ENCODE peak calls at places on chromosomes 13 and 19, in six cellular contexts. R is activated naive CD4-positive, alpha-beta T cell treated with Interleukin-2 at 50 U/mL for 16 hours; Z is BE2C; N is AG09319; K is Caki2; V is NCI-H69. I is an unnamed sample.

GRCh38 chr19:49835562-49835961 is 15.4 kb upstream of the PTOV1 start:
- DNase-seq in Z (no peak), N (no peak), R (no peak), V (no peak), K (no peak), I (no peak)

GRCh38 chr13:39784347-39784746 is 128.9 kb downstream of the COG6 start:
- DNase-seq in K (no peak), N (no peak), R (no peak), V (no peak), Z (no peak), I (no peak)

GRCh38 chr13:110302154-110302553 is 4.8 kb downstream of the COL4A1 start:
- DNase-seq in V (no peak), K (no peak), Z (no peak), R (no peak), N (no peak), I (no peak)

GRCh38 chr13:109228211-109228610 is 558.2 kb downstream of the IRS2 start:
- DNase-seq in Z (no peak), N (no peak), K (no peak), V (no peak), R (no peak), I (no peak)

GRCh38 chr19:2337329-2337707 is 8.8 kb downstream of the SPPL2B start:
- DNase-seq in N (no peak), Z (peak), K (peak), V (peak), R (no peak), I (no peak)

GRCh38 chr13:57784633-57785032 is 153.1 kb downstream of the PCDH17 start:
- DNase-seq in K (no peak), V (no peak), N (no peak), Z (no peak), R (no peak), I (no peak)

GRCh38 chr19:49107625-49108459 is 6.3 kb upstream of the LIN7B start:
- DNase-seq in V (no peak), Z (no peak), R (no peak), K (no peak), N (no peak), I (no peak)

GRCh38 chr13:46684287-46685001 is 112.5 kb downstream of the ESD start:
- DNase-seq in Z (no peak), V (no peak), K (no peak), N (no peak), R (no peak), I (no peak)

GRCh38 chr19:8577247-8577646 is at the start of gene MYO1F:
- DNase-seq in R (no peak), N (no peak), K (no peak), V (no peak), Z (no peak), I (no peak)

GRCh38 chr13:75050419-75051066 is 431.4 kb downstream of the TBC1D4 start:
- DNase-seq in N (peak), Z (no peak), R (no peak), V (no peak), K (peak), I (no peak)

GRCh38 chr13:50129923-50130685 is 114.9 kb downstream of the KCNRG start:
- DNase-seq in N (no peak), R (peak), Z (peak), K (peak), V (peak), I (no peak)

GRCh38 chr13:94390881-94391280 is 88.6 kb downstream of the DCT start:
- DNase-seq in K (no peak), V (no peak), N (no peak), Z (no peak), R (no peak), I (no peak)

GRCh38 chr19:43503501-43504425 is 783 bp downstream of the PHLDB3 start:
- DNase-seq in N (peak), V (peak), R (peak), Z (peak), K (peak), I (peak)

GRCh38 chr13:68574053-68574452 is 1343.9 kb upstream of the PCDH9 start:
- DNase-seq in R (no peak), Z (no peak), K (no peak), N (no peak), V (no peak), I (no peak)

GRCh38 chr19:32407004-32407992 is 1.7 kb downstream of the DPY19L3 start:
- DNase-seq in Z (no peak), N (peak), K (no peak), R (no peak), V (no peak), I (no peak)

I was measured in NCI-H1048.